ENCODE peak calls at places on chromosomes 16 and 17, in seven cellular contexts. I is HuH-7.5; M is frontal cortex; V is ACHN; T is kidney epithelial cell; Y is central memory CD8-positive, alpha-beta T cell; N is SK-N-SH. P is an unnamed sample.

GRCh38 chr17:76544916-76545365 is 5.1 kb downstream of the PRCD start:
- DNase-seq in I (no peak), T (no peak), V (no peak), N (no peak), Y (no peak), M (no peak), P (no peak)

GRCh38 chr17:31462261-31462660 is 70.8 kb downstream of the RAB11FIP4 start:
- DNase-seq in Y (no peak), V (no peak), T (no peak), I (no peak), M (no peak), N (no peak), P (no peak)

GRCh38 chr16:67269766-67270165 is 9.6 kb upstream of the PLEKHG4 start:
- DNase-seq in N (no peak), M (no peak), T (no peak), V (peak), Y (no peak), I (no peak), P (no peak)

GRCh38 chr17:21539146-21539545 is 153.2 kb upstream of the KCNJ18 start:
- DNase-seq in N (no peak), Y (no peak), I (no peak), T (no peak), M (no peak), V (no peak), P (no peak)

GRCh38 chr17:5584971-5585794 is 874 bp upstream of the NLRP1 start:
- DNase-seq in M (no peak), I (no peak), Y (no peak), N (no peak), V (peak), T (peak), P (peak)

GRCh38 chr16:72921620-72922019 is 126.3 kb downstream of the ZFHX3 start:
- DNase-seq in V (no peak), I (no peak), M (peak), T (no peak), N (peak), Y (no peak), P (no peak)

GRCh38 chr17:41739661-41740352 is 5.4 kb upstream of the HAP1 start:
- DNase-seq in M (no peak), V (peak), T (peak), I (no peak), N (no peak), Y (no peak), P (peak)

GRCh38 chr17:29179232-29180036 is 764 bp downstream of the MYO18A start:
- DNase-seq in T (no peak), V (peak), I (peak), M (no peak), Y (no peak), N (peak), P (peak)

GRCh38 chr17:10385871-10386270 is 13.1 kb upstream of the MYH13 start:
- DNase-seq in M (no peak), V (no peak), N (no peak), T (no peak), Y (no peak), I (no peak), P (no peak)

GRCh38 chr16:67431077-67431804 is at the start of gene HSD11B2:
- DNase-seq in T (no peak), M (peak), Y (no peak), N (peak), V (peak), I (no peak), P (peak)

GRCh38 chr16:70428178-70428998 is 10.5 kb downstream of the ST3GAL2 start:
- DNase-seq in T (peak), I (peak), N (peak), Y (no peak), V (peak), M (peak), P (peak)

GRCh38 chr17:40648326-40648968 is 829 bp upstream of the SMARCE1 start:
- DNase-seq in T (peak), N (no peak), V (peak), I (peak), M (peak), Y (no peak), P (no peak)

GRCh38 chr17:82794781-82795505 is 43.1 kb downstream of the TBCD start:
- DNase-seq in T (no peak), N (no peak), Y (no peak), I (no peak), M (no peak), V (no peak), P (no peak)

P was measured in Caki2.